ENCODE peak calls at places on chromosomes 1 and 21, in five cellular contexts. D, U, P, J and F are unnamed samples.

GRCh38 chr1:181090653-181091126 is 2.2 kb downstream of the IER5 start:
- DNase-seq in J (no peak), D (no peak), P (no peak), U (no peak), F (no peak)

GRCh38 chr1:230276401-230276800 is 149.7 kb downstream of the PGBD5 start:
- DNase-seq in U (no peak), P (no peak), J (peak; percentile 35), D (no peak), F (no peak)

GRCh38 chr1:36084502-36085115 is 715 bp downstream of the TEKT2 start:
- DNase-seq in J (no peak), P (no peak), U (no peak), D (no peak), F (peak; percentile 72)

GRCh38 chr1:8836228-8836627 is 18.8 kb upstream of the RERE start:
- DNase-seq in J (peak; percentile 40), D (no peak), U (no peak), P (no peak), F (no peak)

GRCh38 chr1:228734881-228735801 is at the start of gene RHOU:
- DNase-seq in U (no peak), P (peak; percentile 92), D (no peak), J (peak; percentile 84), F (peak; percentile 90)

GRCh38 chr1:113751516-113751915 is 7.8 kb downstream of the PHTF1 start:
- DNase-seq in P (no peak), U (no peak), J (no peak), D (no peak), F (no peak)

GRCh38 chr1:179053486-179053885 is 27.8 kb downstream of the FAM20B start:
- DNase-seq in J (no peak), P (no peak), D (no peak), U (no peak), F (no peak)

GRCh38 chr1:12167493-12168429 is 970 bp downstream of the TNFRSF1B start:
- DNase-seq in D (no peak), J (no peak), P (no peak), U (no peak), F (no peak)

GRCh38 chr1:156284112-156284511 is at the start of gene TMEM79:
- DNase-seq in J (no peak), P (no peak), U (no peak), D (no peak), F (no peak)

GRCh38 chr21:31173881-31174555 is 135.7 kb upstream of the KRTAP19-8 start:
- DNase-seq in P (no peak), U (no peak), J (no peak), D (no peak), F (peak; percentile 69)

GRCh38 chr1:66412689-66413088 is 121.3 kb upstream of the SGIP1 start:
- DNase-seq in J (no peak), U (no peak), P (no peak), D (no peak), F (no peak)

GRCh38 chr1:9181176-9181906 is 52.4 kb upstream of the GPR157 start:
- DNase-seq in U (no peak), P (no peak), J (peak; percentile 81), D (no peak), F (peak; percentile 94)

GRCh38 chr1:107142370-107142668 is 1.5 kb downstream of the NTNG1 start:
- DNase-seq in D (no peak), P (no peak), U (no peak), J (no peak), F (no peak)

GRCh38 chr1:8854270-8854669 is 24.2 kb downstream of the ENO1 start:
- DNase-seq in J (no peak), U (no peak), D (no peak), P (no peak), F (no peak)

GRCh38 chr21:35426897-35427296 is 377.8 kb upstream of the RUNX1 start:
- DNase-seq in P (no peak), J (no peak), D (no peak), U (no peak), F (no peak)

GRCh38 chr1:224377676-224378006 is 21.0 kb downstream of the CNIH4 start:
- DNase-seq in D (no peak), J (no peak), U (no peak), P (no peak), F (no peak)

GRCh38 chr1:238552271-238552670 is 661.5 kb upstream of the ZP4 start:
- DNase-seq in J (no peak), P (no peak), D (no peak), U (no peak), F (no peak)

GRCh38 chr1:225480825-225481434 is 53.1 kb upstream of the LBR start:
- DNase-seq in P (peak; percentile 90), J (no peak), U (no peak), D (no peak), F (peak; percentile 83)

GRCh38 chr1:178953034-178953433 is 72.7 kb upstream of the FAM20B start:
- DNase-seq in J (no peak), P (no peak), U (no peak), D (no peak), F (no peak)

GRCh38 chr1:151846062-151846568 is 6.5 kb upstream of the C2CD4D start:
- DNase-seq in P (no peak), J (no peak), D (no peak), U (no peak), F (no peak)

GRCh38 chr1:243526180-243526579 is 270.3 kb downstream of the SDCCAG8 start:
- DNase-seq in U (no peak), P (no peak), J (no peak), D (no peak), F (no peak)

GRCh38 chr1:7681401-7681800 is 89.7 kb upstream of the VAMP3 start:
- DNase-seq in D (no peak), U (no peak), P (no peak), J (no peak), F (no peak)

GRCh38 chr1:229344937-229345684 is 2.3 kb upstream of the CCSAP start:
- DNase-seq in J (no peak), U (no peak), D (no peak), P (no peak), F (no peak)

GRCh38 chr1:24157921-24158481 is 15.1 kb upstream of the IL22RA1 start:
- DNase-seq in P (no peak), U (no peak), J (no peak), D (no peak), F (no peak)
- TF ChIP-seq CTCF in P (no peak), U (peak; percentile 38), J (no peak), D (peak; percentile 61), F (peak; percentile 20)

GRCh38 chr1:44377925-44378784 is 23.1 kb upstream of the ERI3 start:
- DNase-seq in J (no peak), U (peak; percentile 14), D (no peak), P (no peak), F (no peak)
- TF ChIP-seq CTCF in J (peak; percentile 49), U (peak; percentile 84), D (peak; percentile 84), P (peak; percentile 59), F (peak; percentile 74)

DNA sequence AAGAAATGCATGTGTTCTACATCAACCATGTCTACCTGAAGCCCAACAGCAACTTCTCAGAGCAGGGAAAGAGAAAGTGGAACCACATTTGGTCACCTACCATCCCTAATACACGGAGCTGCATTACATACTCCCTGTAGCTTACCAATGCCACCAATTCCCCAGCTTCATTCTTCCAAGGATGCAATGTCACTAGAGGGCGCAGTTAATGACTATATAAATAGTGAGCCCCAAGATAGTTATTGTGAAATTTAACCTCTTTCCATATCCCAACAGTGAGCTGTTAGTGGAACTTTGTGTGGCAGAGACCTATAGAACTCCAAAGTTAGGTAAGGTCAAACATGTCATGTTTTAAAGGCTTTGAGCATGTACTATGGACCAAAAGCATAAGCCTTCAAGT is 618.3 kb downstream of the SMYD3 start:
- DNase-seq in J (no peak), P (no peak), U (no peak), D (peak; percentile 5), F (no peak)
- TF ChIP-seq CTCF in J (no peak), P (no peak), U (peak; percentile 46), D (peak; percentile 72), F (peak; percentile 25)

GRCh38 chr1:241464985-241465384 is 54.6 kb downstream of the FH start:
- DNase-seq in U (no peak), D (no peak), J (no peak), P (no peak), F (no peak)
- TF ChIP-seq CTCF in U (no peak), D (peak; percentile 12), J (no peak), P (no peak), F (peak; percentile 35)

GRCh38 chr1:53593758-53594380 is 134.7 kb downstream of the DMRTB1 start:
- DNase-seq in P (no peak), D (peak; percentile 74), U (no peak), J (peak; percentile 46), F (no peak)
- TF ChIP-seq CTCF in P (peak; percentile 22), D (peak; percentile 97), U (no peak), J (peak; percentile 22), F (no peak)

GRCh38 chr1:233912447-233912846 is 8.0 kb downstream of the SLC35F3 start:
- DNase-seq in P (no peak), U (no peak), J (no peak), D (no peak), F (no peak)
- TF ChIP-seq CTCF in P (no peak), U (no peak), J (no peak), D (peak; percentile 3), F (no peak)

GRCh38 chr1:208058212-208059155 is 147.6 kb upstream of the CD34 start:
- DNase-seq in D (no peak), U (no peak), P (no peak), J (no peak), F (no peak)
- TF ChIP-seq CTCF in D (no peak), U (no peak), P (no peak), J (no peak), F (no peak)